ENCODE peak calls at places on chromosomes 12 and 14, in six cellular contexts. N is astrocyte of the spinal cord, P is thoracic aorta, Q is HCT116, B is AG04450, A is left lung. W is an unnamed sample.

GRCh38 chr12:128798543-128799341 is 25.0 kb downstream of the SLC15A4 start:
- DNase-seq in P (no peak), A (no peak), N (no peak), Q (no peak), B (no peak), W (no peak)

GRCh38 chr12:12983420-12984035 is 16.5 kb downstream of the HEBP1 start:
- DNase-seq in P (no peak), A (no peak), N (peak; percentile 62), Q (peak; percentile 33), B (no peak), W (peak; percentile 65)

GRCh38 chr14:78836777-78837176 is 666.6 kb downstream of the NRXN3 start:
- DNase-seq in A (no peak), N (peak; percentile 64), B (no peak), P (no peak), Q (peak; percentile 36), W (peak; percentile 34)

GRCh38 chr14:98957211-98958047 is 314.6 kb downstream of the BCL11B start:
- DNase-seq in Q (no peak), P (peak; percentile 43), N (peak; percentile 74), A (peak; percentile 67), B (no peak), W (no peak)

GRCh38 chr12:105451211-105451610 is 120.7 kb downstream of the C12orf75 start:
- DNase-seq in P (no peak), N (peak; percentile 75), B (peak; percentile 37), Q (no peak), A (no peak), W (no peak)

GRCh38 chr14:66468778-66469367 is 17.3 kb upstream of the CCDC196 start:
- DNase-seq in B (no peak), P (no peak), A (no peak), N (no peak), Q (no peak), W (no peak)

GRCh38 chr12:64937466-64937865 is 113.0 kb downstream of the TBC1D30 start:
- DNase-seq in N (no peak), Q (no peak), B (no peak), P (no peak), A (no peak), W (no peak)

GRCh38 chr14:34063470-34064164 is 112.7 kb upstream of the EGLN3 start:
- DNase-seq in P (no peak), N (no peak), Q (no peak), A (no peak), B (no peak), W (no peak)

GRCh38 chr12:90211017-90211416 is 502.4 kb upstream of the ATP2B1 start:
- DNase-seq in B (no peak), A (no peak), N (peak; percentile 57), P (no peak), Q (no peak), W (peak; percentile 14)

GRCh38 chr12:4268549-4269181 is 4.9 kb upstream of the CCND2 start:
- DNase-seq in A (no peak), Q (no peak), B (no peak), P (no peak), N (no peak), W (peak; percentile 57)

GRCh38 chr12:74537126-74537706 is 419 bp upstream of the ATXN7L3B start:
- DNase-seq in A (no peak), Q (peak; percentile 50), P (no peak), N (no peak), B (peak; percentile 10), W (peak; percentile 46)

GRCh38 chr12:109741286-109741969 is 27.8 kb downstream of the FAM222A start:
- DNase-seq in A (peak; percentile 28), B (no peak), P (no peak), N (no peak), Q (no peak), W (no peak)

GRCh38 chr14:65296876-65297275 is 115.7 kb upstream of the FUT8 start:
- DNase-seq in A (no peak), Q (no peak), B (no peak), P (no peak), N (no peak), W (no peak)

DNA sequence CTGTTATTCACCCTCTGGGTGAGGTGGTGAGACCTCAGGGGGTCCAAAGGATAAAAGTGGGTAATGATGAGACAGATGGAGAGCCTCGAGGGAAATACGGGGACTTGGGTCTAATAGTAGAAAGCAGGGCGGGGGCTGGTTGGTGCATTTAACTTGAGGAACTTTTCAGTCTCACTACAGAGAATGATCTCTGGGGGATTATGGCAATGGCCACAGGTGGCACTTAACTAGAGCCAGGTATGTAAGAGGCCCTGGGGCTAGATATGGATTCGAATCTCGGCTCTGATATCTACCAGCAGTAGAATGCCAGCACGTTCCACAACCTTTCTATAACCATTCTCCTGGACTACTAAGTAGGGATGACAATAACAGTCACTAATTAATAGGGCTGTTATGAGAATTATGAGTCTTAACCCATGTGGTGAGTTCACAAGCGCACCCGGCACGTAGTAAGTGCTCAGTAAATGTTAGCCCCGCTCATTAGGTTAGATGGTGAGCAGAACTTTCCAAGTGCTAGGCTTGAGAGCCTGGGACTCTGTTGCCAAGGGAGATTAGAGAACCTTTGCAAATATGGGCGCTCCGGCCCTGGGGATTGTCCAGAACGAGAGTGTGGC is 893 bp upstream of the PLXNC1 start:
- DNase-seq in N (no peak), P (no peak), A (no peak), B (no peak), Q (no peak), W (no peak)
- H3K4me3 ChIP-seq in N (no peak overlapping the region), P (peak overlapping the region; percentile 77), A (peak overlapping the region; percentile 75), B (peak overlapping the region; percentile 57), Q (no peak overlapping the region), W (peak overlapping the region; percentile 42)

DNA sequence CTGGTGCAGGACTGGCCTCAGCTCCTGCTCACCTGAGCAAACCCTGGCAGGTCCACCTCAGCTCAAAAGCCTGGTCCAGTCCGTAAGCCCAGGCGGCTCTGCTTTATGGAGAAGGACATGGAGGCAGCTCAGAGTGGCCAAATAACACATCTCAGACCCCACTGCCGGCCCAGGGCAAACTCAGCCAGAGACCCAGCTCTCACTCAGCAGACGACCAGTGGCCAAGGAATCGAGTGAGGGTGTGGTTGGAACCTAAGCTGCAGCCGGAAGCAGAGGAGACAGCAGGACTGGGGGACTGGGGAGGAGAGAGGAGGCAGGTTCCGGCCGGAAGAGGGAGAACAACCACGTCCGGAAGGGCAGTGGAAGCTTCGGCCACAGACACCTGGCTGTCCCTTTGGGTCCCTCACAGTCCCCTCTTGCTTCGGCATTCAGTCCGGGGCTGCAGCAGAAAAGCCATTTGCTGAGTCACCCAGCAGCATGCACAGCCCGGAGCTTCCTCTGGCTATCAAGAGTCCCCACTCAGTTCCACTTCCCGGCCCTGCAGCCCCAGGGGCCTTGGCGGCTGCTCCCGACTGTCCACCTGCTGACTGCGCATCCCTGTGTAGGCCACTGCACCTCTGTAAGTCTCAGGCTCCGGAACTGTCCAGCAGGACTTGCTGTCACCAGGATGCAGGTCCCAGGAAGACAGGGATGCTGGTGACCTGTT is 104.0 kb downstream of the CALM1 start:
- DNase-seq in Q (no peak), P (no peak), N (no peak), B (no peak), A (peak; percentile 23), W (no peak)
- H3K4me3 ChIP-seq in Q (no peak overlapping the region), P (no peak overlapping the region), N (no peak overlapping the region), B (no peak overlapping the region), A (no peak overlapping the region), W (no peak overlapping the region)

GRCh38 chr12:111148005-111148404 is 220.9 kb downstream of the PHETA1 start:
- DNase-seq in N (no peak), P (no peak), B (no peak), A (no peak), Q (no peak), W (no peak)

GRCh38 chr12:111141205-111141604 is 220.8 kb upstream of the MYL2 start:
- DNase-seq in N (no peak), Q (no peak), P (no peak), B (no peak), A (no peak), W (no peak)

GRCh38 chr12:111137968-111138367 is 217.6 kb upstream of the MYL2 start:
- DNase-seq in Q (no peak), N (no peak), A (no peak), P (no peak), B (no peak), W (no peak)

GRCh38 chr12:111143216-111143756 is 222.9 kb upstream of the MYL2 start:
- DNase-seq in P (no peak), Q (no peak), B (no peak), N (no peak), A (no peak), W (no peak)
- H3K4me3 ChIP-seq in P (no peak overlapping the region), Q (no peak overlapping the region), B (no peak overlapping the region), N (no peak overlapping the region), A (no peak overlapping the region), W (no peak overlapping the region)

GRCh38 chr12:5963515-5963914 is 18.5 kb upstream of the ANO2 start:
- DNase-seq in N (no peak), P (no peak), A (no peak), B (no peak), Q (no peak), W (no peak)

GRCh38 chr12:5965950-5966383 is 20.9 kb upstream of the ANO2 start:
- DNase-seq in N (peak; percentile 47), P (no peak), A (no peak), B (peak; percentile 10), Q (peak; percentile 28), W (peak; percentile 42)

GRCh38 chr12:5967645-5968415 is 22.8 kb upstream of the ANO2 start:
- DNase-seq in B (no peak), Q (no peak), A (no peak), P (no peak), N (no peak), W (no peak)

GRCh38 chr12:5966486-5967095 is 21.5 kb upstream of the ANO2 start:
- DNase-seq in A (no peak), B (no peak), Q (no peak), P (no peak), N (no peak), W (no peak)

GRCh38 chr12:5964913-5965900 is 20.1 kb upstream of the ANO2 start:
- DNase-seq in Q (no peak), N (peak; percentile 55), B (no peak), P (no peak), A (no peak), W (no peak)
- H3K4me3 ChIP-seq in Q (no peak overlapping the region), N (no peak overlapping the region), B (no peak overlapping the region), P (no peak overlapping the region), A (no peak overlapping the region), W (no peak overlapping the region)

GRCh38 chr12:131593411-131593810 is 117.5 kb upstream of the SFSWAP start:
- DNase-seq in N (no peak), B (no peak), A (no peak), P (no peak), Q (no peak), W (no peak)

GRCh38 chr12:131592972-131593371 is 117.9 kb upstream of the SFSWAP start:
- DNase-seq in N (no peak), A (no peak), P (no peak), Q (no peak), B (no peak), W (no peak)

GRCh38 chr12:131598717-131599116 is 112.2 kb upstream of the SFSWAP start:
- DNase-seq in P (no peak), N (no peak), Q (no peak), A (no peak), B (no peak), W (no peak)

GRCh38 chr12:131597327-131597726 is 113.6 kb upstream of the SFSWAP start:
- DNase-seq in N (no peak), Q (no peak), P (no peak), A (no peak), B (no peak), W (no peak)

DNA sequence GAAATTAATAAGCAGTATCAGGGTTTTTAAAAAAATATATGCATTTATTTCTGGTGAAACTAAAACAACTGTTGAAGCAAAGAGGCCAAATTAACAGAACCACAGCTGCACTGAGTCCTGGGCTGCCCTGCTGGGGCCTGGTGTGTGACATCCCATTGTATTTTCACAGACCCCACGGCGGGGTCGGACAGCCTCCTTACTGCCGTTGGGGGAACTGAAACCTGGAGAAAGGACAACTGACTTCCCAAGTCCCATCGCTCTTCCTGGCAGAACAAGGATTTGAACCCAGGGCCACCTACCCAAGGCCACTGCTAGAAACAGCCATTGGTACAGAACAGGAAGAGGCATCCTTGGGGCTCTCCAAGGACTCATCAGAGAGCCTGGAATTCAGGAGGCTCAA is 114.8 kb upstream of the SFSWAP start:
- DNase-seq in Q (no peak), B (no peak), P (no peak), A (no peak), N (no peak), W (no peak)
- H3K4me3 ChIP-seq in Q (no peak overlapping the region), B (no peak overlapping the region), P (no peak overlapping the region), A (no peak overlapping the region), N (no peak overlapping the region), W (no peak overlapping the region)